ENCODE peak calls at places on chromosomes 3 and 15, in six cellular contexts. J is hypothalamus; B is neuronal stem cell; P is Calu3; Q is GM12865; Y is stimulated activated CD8-positive, alpha-beta memory T cell treated with anti-CD3 and anti-CD28 coated beads, Interleukin-2, amount 100 ng/mL, for 1 hour. R is an unnamed sample.

GRCh38 chr15:40266828-40267304 is 16.0 kb downstream of the ANKRD63 start:
- DNase-seq in J (no peak), B (no peak), P (peak), Q (no peak), Y (no peak), R (no peak)

GRCh38 chr3:160400631-160401150 is 1.2 kb downstream of the SMC4 start:
- DNase-seq in J (no peak), B (no peak), P (peak), Q (peak), Y (no peak), R (peak)

GRCh38 chr3:115341208-115341607 is 194.1 kb upstream of the ZBTB20 start:
- DNase-seq in J (no peak), B (no peak), P (peak), Q (no peak), Y (no peak), R (no peak)

GRCh38 chr3:109922898-109923297 is 585.6 kb upstream of the DPPA4 start:
- DNase-seq in J (no peak), B (no peak), P (no peak), Q (no peak), Y (no peak), R (no peak)

GRCh38 chr15:92074646-92075045 is 221.1 kb downstream of the SLCO3A1 start:
- DNase-seq in J (no peak), B (no peak), P (peak), Q (no peak), Y (no peak), R (peak)

GRCh38 chr15:50633653-50634052 is 52.9 kb downstream of the TRPM7 start:
- DNase-seq in J (no peak), B (no peak), P (no peak), Q (no peak), Y (no peak), R (no peak)

GRCh38 chr15:65326109-65326508 is 21.6 kb downstream of the RNU5B-1 start:
- DNase-seq in J (peak), B (no peak), P (no peak), Q (no peak), Y (no peak), R (peak)

GRCh38 chr3:78765671-78766485 is 1001.9 kb downstream of the ROBO1 start:
- DNase-seq in J (no peak), B (no peak), P (no peak), Q (no peak), Y (no peak), R (no peak)

GRCh38 chr15:79431636-79432344 is at the start of gene MINAR1:
- DNase-seq in J (no peak), B (peak), P (peak), Q (no peak), Y (no peak), R (no peak)

GRCh38 chr3:172138031-172138538 is 98.7 kb downstream of the FNDC3B start:
- DNase-seq in J (no peak), B (no peak), P (peak), Q (no peak), Y (no peak), R (no peak)

GRCh38 chr15:52427804-52428203 is 100.9 kb downstream of the MYO5A start:
- DNase-seq in J (no peak), B (no peak), P (no peak), Q (peak), Y (no peak), R (peak)

GRCh38 chr15:46815765-46816164 is 901.5 kb upstream of the SEMA6D start:
- DNase-seq in J (no peak), B (no peak), P (no peak), Q (no peak), Y (no peak), R (peak)

GRCh38 chr3:105948108-105948507 is 79.3 kb upstream of the CBLB start:
- DNase-seq in J (no peak), B (no peak), P (no peak), Q (no peak), Y (no peak), R (no peak)

GRCh38 chr3:187041362-187042061 is 97.8 kb downstream of the RPL39L start:
- DNase-seq in J (no peak), B (no peak), P (no peak), Q (peak), Y (peak), R (no peak)

GRCh38 chr3:180036678-180037455 is at the start of gene PEX5L:
- DNase-seq in J (peak), B (peak), P (no peak), Q (peak), Y (no peak), R (peak)

GRCh38 chr15:69612112-69612511 is 159.5 kb downstream of the RPLP1 start:
- DNase-seq in J (no peak), B (no peak), P (no peak), Q (no peak), Y (no peak), R (peak)

GRCh38 chr3:58251653-58252052 is 14.1 kb downstream of the ABHD6 start:
- DNase-seq in J (no peak), B (no peak), P (no peak), Q (no peak), Y (no peak), R (no peak)

GRCh38 chr3:4398120-4398740 is 68.8 kb downstream of the SUMF1 start:
- DNase-seq in J (no peak), B (no peak), P (no peak), Q (no peak), Y (no peak), R (no peak)

GRCh38 chr15:57992761-57993295 is 72.7 kb downstream of the ALDH1A2 start:
- DNase-seq in J (no peak), B (no peak), P (no peak), Q (no peak), Y (no peak), R (no peak)